ENCODE peak calls at places on chromosomes 16 and 17, in five cellular contexts. I is EL; M is breast epithelium; Y is heart left ventricle; T is stimulated activated CD8-positive, alpha-beta memory T cell treated with anti-CD3 and anti-CD28 coated beads, Interleukin-7, amount 100 ng/mL, for 1 hour. U is an unnamed sample.

GRCh38 chr16:89187337-89188063 is 12.8 kb downstream of the SLC22A31 start:
- DNase-seq in I (peak; percentile 36), M (no peak), Y (no peak), T (no peak), U (peak; percentile 13)

GRCh38 chr17:47665655-47666054 is 15.9 kb downstream of the KPNB1 start:
- DNase-seq in I (no peak), M (no peak), Y (no peak), T (no peak), U (no peak)

GRCh38 chr16:84633622-84634021 is 14.7 kb upstream of the KLHL36 start:
- DNase-seq in I (no peak), M (no peak), Y (peak; percentile 74), T (no peak), U (no peak)

GRCh38 chr16:87856796-87857228 is 12.5 kb downstream of the SLC7A5 start:
- DNase-seq in I (peak; percentile 32), M (no peak), Y (peak; percentile 5), T (no peak), U (peak; percentile 63)

GRCh38 chr17:10875984-10876555 is 38.2 kb upstream of the PIRT start:
- DNase-seq in I (peak; percentile 20), M (no peak), Y (peak; percentile 13), T (no peak), U (peak; percentile 45)

GRCh38 chr16:89589241-89589926 is 13.8 kb downstream of the CPNE7 start:
- DNase-seq in I (no peak), M (no peak), Y (no peak), T (no peak), U (no peak)

GRCh38 chr16:68116256-68116853 is 31.2 kb downstream of the NFATC3 start:
- DNase-seq in I (peak; percentile 17), M (no peak), Y (no peak), T (no peak), U (peak; percentile 28)

GRCh38 chr17:38742431-38743308 is 5.5 kb downstream of the PCGF2 start:
- DNase-seq in I (no peak), M (no peak), Y (peak; percentile 69), T (no peak), U (peak; percentile 72)

GRCh38 chr16:8936421-8936820 is 27.3 kb downstream of the USP7 start:
- DNase-seq in I (peak; percentile 44), M (no peak), Y (no peak), T (peak; percentile 53), U (peak; percentile 81)

GRCh38 chr16:86772231-86772510 is 193.8 kb downstream of the FOXL1 start:
- DNase-seq in I (peak; percentile 76), M (no peak), Y (no peak), T (no peak), U (peak; percentile 68)

GRCh38 chr16:55370762-55371482 is 46.9 kb downstream of the IRX6 start:
- DNase-seq in I (no peak), M (peak; percentile 74), Y (peak; percentile 76), T (no peak), U (peak; percentile 60)

GRCh38 chr16:23920446-23920845 is 84.7 kb downstream of the PRKCB start:
- DNase-seq in I (no peak), M (no peak), Y (no peak), T (no peak), U (no peak)

GRCh38 chr17:57939797-57940196 is 15.4 kb downstream of the CUEDC1 start:
- DNase-seq in I (no peak), M (no peak), Y (no peak), T (no peak), U (no peak)

GRCh38 chr17:48101012-48101720 is at the start of gene CBX1:
- DNase-seq in I (peak; percentile 95), M (peak; percentile 89), Y (peak; percentile 94), T (peak; percentile 87), U (peak; percentile 95)

GRCh38 chr16:61128545-61129323 is 907.5 kb downstream of the CDH8 start:
- DNase-seq in I (no peak), M (no peak), Y (no peak), T (no peak), U (no peak)

GRCh38 chr17:3636908-3637373 is 381 bp downstream of the CTNS start:
- DNase-seq in I (peak; percentile 18), M (no peak), Y (no peak), T (no peak), U (no peak)

GRCh38 chr17:7703584-7704574 is 1.1 kb upstream of the EFNB3 start:
- DNase-seq in I (no peak), M (no peak), Y (peak; percentile 30), T (no peak), U (peak; percentile 45)

GRCh38 chr17:64042700-64043485 is 22.5 kb upstream of the ICAM2 start:
- DNase-seq in I (no peak), M (no peak), Y (no peak), T (no peak), U (no peak)

GRCh38 chr16:57150682-57151330 is 35.0 kb downstream of the PSME3IP1 start:
- DNase-seq in I (no peak), M (no peak), Y (no peak), T (no peak), U (peak; percentile 41)

GRCh38 chr17:17722081-17722905 is 41.0 kb downstream of the RAI1 start:
- DNase-seq in I (no peak), M (no peak), Y (no peak), T (no peak), U (no peak)

GRCh38 chr16:50857881-50858280 is 116.0 kb downstream of the CYLD start:
- DNase-seq in I (no peak), M (no peak), Y (no peak), T (no peak), U (no peak)

GRCh38 chr17:72409405-72410002 is 288.7 kb downstream of the SOX9 start:
- DNase-seq in I (no peak), M (no peak), Y (no peak), T (no peak), U (no peak)

GRCh38 chr17:28230011-28230410 is 89.0 kb upstream of the TMEM97 start:
- DNase-seq in I (no peak), M (no peak), Y (no peak), T (no peak), U (peak; percentile 35)

GRCh38 chr17:8925808-8926207 is 39.7 kb downstream of the PIK3R5 start:
- DNase-seq in I (no peak), M (no peak), Y (no peak), T (no peak), U (no peak)

GRCh38 chr16:67030221-67030962 is 1.4 kb downstream of the CBFB start:
- DNase-seq in I (no peak), M (no peak), Y (no peak), T (no peak), U (peak; percentile 43)